ENCODE peak calls at places on chromosomes 11 and 22, in five cellular contexts. One of them, this sample, is unnamed.

GRCh38 chr11:123577081-123577598 is 77.3 kb downstream of the SCN3B start:
- DNase-seq in HEK293T: peak
- DNase-seq in NT2/D1: peak
- DNase-seq in H1: peak
- DNase-seq in GM12878: no peak
- DNase-seq in this sample: peak

GRCh38 chr22:38314140-38314991 is 2.9 kb downstream of the CSNK1E start:
- DNase-seq in H1: no peak
- DNase-seq in NT2/D1: no peak
- DNase-seq in GM12878: no peak
- DNase-seq in HEK293T: no peak
- DNase-seq in this sample: no peak

GRCh38 chr11:67158241-67158640 is 39.2 kb downstream of the KDM2A start:
- DNase-seq in HEK293T: no peak
- DNase-seq in H1: no peak
- DNase-seq in GM12878: no peak
- DNase-seq in NT2/D1: no peak
- DNase-seq in this sample: no peak

GRCh38 chr11:128848815-128849455 is 18.2 kb downstream of the KCNJ1 start:
- DNase-seq in GM12878: no peak
- DNase-seq in H1: no peak
- DNase-seq in NT2/D1: peak
- DNase-seq in HEK293T: peak
- DNase-seq in this sample: peak

GRCh38 chr11:13959001-13959400 is 3.5 kb upstream of the SPON1 start:
- DNase-seq in H1: no peak
- DNase-seq in NT2/D1: no peak
- DNase-seq in HEK293T: no peak
- DNase-seq in GM12878: no peak
- DNase-seq in this sample: no peak

GRCh38 chr11:55719608-55720160 is 53.6 kb upstream of the OR5D13 start:
- DNase-seq in H1: no peak
- DNase-seq in NT2/D1: no peak
- DNase-seq in HEK293T: no peak
- DNase-seq in GM12878: no peak
- DNase-seq in this sample: no peak

GRCh38 chr11:120929664-120930154 is 94.2 kb upstream of the TBCEL start:
- DNase-seq in HEK293T: peak
- DNase-seq in GM12878: no peak
- DNase-seq in H1: peak
- DNase-seq in NT2/D1: peak
- DNase-seq in this sample: peak

GRCh38 chr11:119532551-119532950 is 109.6 kb upstream of the THY1 start:
- DNase-seq in GM12878: no peak
- DNase-seq in HEK293T: no peak
- DNase-seq in H1: no peak
- DNase-seq in NT2/D1: no peak
- DNase-seq in this sample: no peak

GRCh38 chr11:82752801-82753200 is 19.1 kb upstream of the FAM181B start:
- DNase-seq in NT2/D1: no peak
- DNase-seq in H1: no peak
- DNase-seq in HEK293T: no peak
- DNase-seq in GM12878: no peak
- DNase-seq in this sample: no peak

GRCh38 chr22:19598054-19598855 is 74.0 kb upstream of the CLDN5 start:
- DNase-seq in H1: no peak
- DNase-seq in NT2/D1: no peak
- DNase-seq in HEK293T: peak
- DNase-seq in GM12878: no peak
- DNase-seq in this sample: no peak

GRCh38 chr22:42562282-42562681 is 8.5 kb downstream of the SERHL2 start:
- DNase-seq in GM12878: no peak
- DNase-seq in H1: no peak
- DNase-seq in NT2/D1: no peak
- DNase-seq in HEK293T: no peak
- DNase-seq in this sample: peak

GRCh38 chr11:46253258-46254134 is 24.0 kb upstream of the CREB3L1 start:
- DNase-seq in HEK293T: no peak
- DNase-seq in GM12878: no peak
- DNase-seq in NT2/D1: no peak
- DNase-seq in H1: no peak
- DNase-seq in this sample: no peak

GRCh38 chr22:22728382-22728781 is 84.0 kb downstream of the GGTLC2 start:
- DNase-seq in H1: no peak
- DNase-seq in GM12878: no peak
- DNase-seq in HEK293T: no peak
- DNase-seq in NT2/D1: no peak
- DNase-seq in this sample: no peak

GRCh38 chr11:88421530-88421929 is 84.0 kb upstream of the CTSC start:
- DNase-seq in H1: no peak
- DNase-seq in NT2/D1: no peak
- DNase-seq in GM12878: peak
- DNase-seq in HEK293T: no peak
- DNase-seq in this sample: no peak

GRCh38 chr11:26847459-26847858 is 125.6 kb upstream of the SLC5A12 start:
- DNase-seq in NT2/D1: no peak
- DNase-seq in GM12878: no peak
- DNase-seq in H1: no peak
- DNase-seq in HEK293T: no peak
- DNase-seq in this sample: no peak

GRCh38 chr11:20873054-20873453 is 203.7 kb downstream of the NELL1 start:
- DNase-seq in HEK293T: peak
- DNase-seq in NT2/D1: peak
- DNase-seq in GM12878: no peak
- DNase-seq in H1: peak
- DNase-seq in this sample: peak

GRCh38 chr22:19105456-19105855 is 16.8 kb downstream of the DGCR2 start:
- DNase-seq in GM12878: no peak
- DNase-seq in HEK293T: no peak
- DNase-seq in H1: no peak
- DNase-seq in NT2/D1: no peak
- DNase-seq in this sample: no peak

GRCh38 chr11:117535201-117535869 is 207.7 kb downstream of the CEP164 start:
- DNase-seq in GM12878: no peak
- DNase-seq in HEK293T: no peak
- DNase-seq in H1: no peak
- DNase-seq in NT2/D1: no peak
- DNase-seq in this sample: no peak

GRCh38 chr11:108718466-108718865 is 53.6 kb downstream of the DDX10 start:
- DNase-seq in NT2/D1: no peak
- DNase-seq in H1: no peak
- DNase-seq in HEK293T: no peak
- DNase-seq in GM12878: no peak
- DNase-seq in this sample: no peak

GRCh38 chr22:38098410-38099249 is 11.9 kb downstream of the BAIAP2L2 start:
- DNase-seq in NT2/D1: no peak
- DNase-seq in H1: no peak
- DNase-seq in HEK293T: no peak
- DNase-seq in GM12878: no peak
- DNase-seq in this sample: no peak

GRCh38 chr11:45082744-45083543 is 63.5 kb upstream of the PRDM11 start:
- DNase-seq in HEK293T: no peak
- DNase-seq in NT2/D1: peak
- DNase-seq in GM12878: no peak
- DNase-seq in H1: no peak
- DNase-seq in this sample: no peak

GRCh38 chr11:70631624-70632047 is 233.3 kb downstream of the CTTN start:
- DNase-seq in HEK293T: no peak
- DNase-seq in GM12878: no peak
- DNase-seq in NT2/D1: no peak
- DNase-seq in H1: no peak
- DNase-seq in this sample: no peak

GRCh38 chr11:116513894-116514293 is 258.9 kb downstream of the BUD13 start:
- DNase-seq in H1: peak
- DNase-seq in GM12878: no peak
- DNase-seq in NT2/D1: no peak
- DNase-seq in HEK293T: no peak
- DNase-seq in this sample: peak

GRCh38 chr22:37256075-37256726 is 12.1 kb upstream of the RAC2 start:
- DNase-seq in GM12878: no peak
- DNase-seq in HEK293T: no peak
- DNase-seq in H1: no peak
- DNase-seq in NT2/D1: no peak
- DNase-seq in this sample: no peak

GRCh38 chr11:22089609-22090008 is 103.3 kb upstream of the ANO5 start:
- DNase-seq in H1: no peak
- DNase-seq in HEK293T: no peak
- DNase-seq in GM12878: no peak
- DNase-seq in NT2/D1: no peak
- DNase-seq in this sample: no peak

GRCh38 chr22:46287873-46288751 is 8.6 kb upstream of the GTSE1 start:
- DNase-seq in NT2/D1: no peak
- DNase-seq in GM12878: peak
- DNase-seq in HEK293T: no peak
- DNase-seq in H1: no peak
- DNase-seq in this sample: no peak

GRCh38 chr11:113806403-113806802 is 26.8 kb downstream of the CLDN25 start:
- DNase-seq in H1: no peak
- DNase-seq in GM12878: no peak
- DNase-seq in NT2/D1: peak
- DNase-seq in HEK293T: peak
- DNase-seq in this sample: peak

GRCh38 chr11:64580387-64580786 is 10.6 kb upstream of the SLC22A12 start:
- DNase-seq in HEK293T: no peak
- DNase-seq in NT2/D1: no peak
- DNase-seq in GM12878: no peak
- DNase-seq in H1: no peak
- DNase-seq in this sample: no peak
- TF ChIP-seq SUZ12 in HEK293T: no peak
- TF ChIP-seq SUZ12 in NT2/D1: no peak
- TF ChIP-seq SUZ12 in GM12878: no peak
- TF ChIP-seq SUZ12 in H1: no peak
- TF ChIP-seq SUZ12 in this sample: no peak

GRCh38 chr11:69032833-69033232 is 15.9 kb upstream of the TPCN2 start:
- DNase-seq in GM12878: no peak
- DNase-seq in NT2/D1: no peak
- DNase-seq in H1: no peak
- DNase-seq in HEK293T: no peak
- DNase-seq in this sample: no peak

GRCh38 chr11:69033431-69033830 is 15.3 kb upstream of the TPCN2 start:
- DNase-seq in H1: no peak
- DNase-seq in GM12878: no peak
- DNase-seq in HEK293T: no peak
- DNase-seq in NT2/D1: no peak
- DNase-seq in this sample: no peak

GRCh38 chr11:69035959-69036340 is 12.8 kb upstream of the TPCN2 start:
- DNase-seq in GM12878: no peak
- DNase-seq in NT2/D1: no peak
- DNase-seq in H1: no peak
- DNase-seq in HEK293T: no peak
- DNase-seq in this sample: no peak

GRCh38 chr11:69035150-69035958 is 13.4 kb upstream of the TPCN2 start:
- DNase-seq in H1: no peak
- DNase-seq in GM12878: no peak
- DNase-seq in HEK293T: no peak
- DNase-seq in NT2/D1: no peak
- DNase-seq in this sample: no peak

GRCh38 chr11:69034123-69034522 is 14.6 kb upstream of the TPCN2 start:
- DNase-seq in NT2/D1: no peak
- DNase-seq in GM12878: no peak
- DNase-seq in H1: no peak
- DNase-seq in HEK293T: no peak
- DNase-seq in this sample: no peak
- TF ChIP-seq SUZ12 in NT2/D1: no peak
- TF ChIP-seq SUZ12 in GM12878: no peak
- TF ChIP-seq SUZ12 in H1: no peak
- TF ChIP-seq SUZ12 in HEK293T: no peak
- TF ChIP-seq SUZ12 in this sample: no peak

DNA sequence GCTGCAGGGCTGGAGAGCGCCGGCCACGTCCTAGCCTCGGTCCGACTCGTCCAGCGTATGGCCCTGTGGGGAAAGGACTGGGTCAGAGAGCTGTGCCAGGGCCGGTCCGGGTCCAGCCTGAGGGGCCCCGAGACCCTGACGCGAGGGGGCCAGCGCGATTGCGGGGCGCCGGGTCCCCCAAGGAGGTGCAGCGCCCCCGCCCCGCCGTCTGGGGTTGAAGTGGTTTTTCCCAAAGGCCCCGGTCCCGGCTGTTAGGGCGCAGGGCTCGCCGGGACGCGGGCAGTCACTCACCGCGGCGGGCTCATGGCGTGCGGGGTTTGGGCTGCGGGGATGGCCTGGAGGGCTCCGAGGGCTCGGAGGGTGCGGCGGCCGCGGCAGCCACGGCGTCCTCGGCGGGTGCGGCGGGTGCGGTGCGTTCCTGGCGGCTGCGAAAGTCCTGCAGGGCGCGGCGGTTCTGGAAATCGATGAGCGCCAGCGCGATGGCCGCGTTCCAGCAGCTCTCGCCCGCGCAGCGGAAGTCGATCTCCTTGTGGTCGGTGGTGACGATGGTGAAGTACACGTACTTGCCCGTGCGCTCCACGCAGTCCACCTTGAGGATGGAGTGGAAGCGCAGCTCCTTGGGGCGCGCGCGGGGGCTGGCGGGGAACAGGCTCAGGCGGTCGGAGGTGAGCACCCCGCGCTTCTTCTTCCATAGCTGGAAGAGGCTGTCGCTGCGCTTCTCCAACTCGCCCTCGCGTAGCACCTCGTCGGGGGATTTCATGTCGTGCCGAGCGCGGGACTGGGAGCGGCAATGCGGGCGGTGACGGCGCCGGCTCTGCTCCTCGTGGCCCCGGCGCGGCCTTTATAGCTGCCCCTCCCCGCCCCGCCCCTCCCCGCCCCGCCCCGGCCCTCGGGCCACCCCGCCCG is at the start of gene PHLDA2:
- DNase-seq in HEK293T: peak
- DNase-seq in GM12878: no peak
- DNase-seq in NT2/D1: no peak
- DNase-seq in H1: no peak
- DNase-seq in this sample: no peak
- TF ChIP-seq SUZ12 in HEK293T: no peak
- TF ChIP-seq SUZ12 in GM12878: peak
- TF ChIP-seq SUZ12 in NT2/D1: no peak
- TF ChIP-seq SUZ12 in H1: peak
- TF ChIP-seq SUZ12 in this sample: no peak

DNA sequence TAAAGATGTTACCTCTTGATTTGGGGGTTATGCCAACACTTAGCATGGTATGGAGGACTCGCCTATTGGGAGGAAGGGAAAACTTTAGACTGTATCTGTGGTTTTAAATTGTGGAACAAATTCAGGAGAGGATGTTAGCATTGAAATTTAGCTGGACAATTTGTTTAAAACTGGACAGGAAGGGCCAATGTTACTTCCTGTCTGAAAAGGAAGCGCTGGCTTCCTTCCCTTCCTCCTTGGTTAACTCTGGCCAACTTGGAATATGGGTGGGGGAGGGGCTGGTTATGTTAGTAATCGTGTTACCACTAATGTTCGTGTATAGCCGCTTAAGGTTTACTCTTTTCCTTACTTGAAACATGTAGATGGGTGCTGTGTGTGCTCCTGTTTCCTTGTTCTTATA is 13.9 kb downstream of the CTNND1 start:
- DNase-seq in GM12878: no peak
- DNase-seq in H1: no peak
- DNase-seq in NT2/D1: no peak
- DNase-seq in HEK293T: no peak
- DNase-seq in this sample: no peak
- TF ChIP-seq SUZ12 in GM12878: no peak
- TF ChIP-seq SUZ12 in H1: no peak
- TF ChIP-seq SUZ12 in NT2/D1: no peak
- TF ChIP-seq SUZ12 in HEK293T: no peak
- TF ChIP-seq SUZ12 in this sample: no peak

GRCh38 chr11:37712246-37712645 is 1114.2 kb upstream of the RAG2 start:
- DNase-seq in GM12878: no peak
- DNase-seq in H1: peak
- DNase-seq in NT2/D1: peak
- DNase-seq in HEK293T: no peak
- DNase-seq in this sample: no peak
- TF ChIP-seq SUZ12 in GM12878: no peak
- TF ChIP-seq SUZ12 in H1: no peak
- TF ChIP-seq SUZ12 in NT2/D1: no peak
- TF ChIP-seq SUZ12 in HEK293T: no peak
- TF ChIP-seq SUZ12 in this sample: no peak